ENCODE peak calls at places on chromosomes 1 and 21, in four cellular contexts. K, R, T and F are unnamed samples.

GRCh38 chr21:41947596-41948403 is 6.0 kb downstream of the C2CD2 start:
- DNase-seq in K (no peak), R (peak), T (no peak), F (no peak)

GRCh38 chr1:43329995-43330751 is 7.4 kb upstream of the MPL start:
- DNase-seq in K (peak), R (peak), T (no peak), F (peak)

GRCh38 chr21:42760977-42761751 is 107.7 kb downstream of the PDE9A start:
- DNase-seq in K (no peak), R (no peak), T (no peak), F (no peak)

GRCh38 chr1:186948542-186948941 is 119.8 kb downstream of the PLA2G4A start:
- DNase-seq in K (no peak), R (no peak), T (no peak), F (no peak)

GRCh38 chr1:19757641-19758040 is 42.1 kb downstream of the TMCO4 start:
- DNase-seq in K (no peak), R (no peak), T (no peak), F (no peak)

GRCh38 chr21:35015435-35016024 is 33.6 kb downstream of the RUNX1 start:
- DNase-seq in K (no peak), R (no peak), T (no peak), F (no peak)

GRCh38 chr1:215458084-215458483 is 109.0 kb upstream of the KCTD3 start:
- DNase-seq in K (no peak), R (peak), T (no peak), F (no peak)

GRCh38 chr21:40173833-40174232 is 306.6 kb downstream of the PCP4 start:
- DNase-seq in K (peak), R (no peak), T (no peak), F (peak)

GRCh38 chr1:2529776-2530500 is at the start of gene HES5:
- DNase-seq in K (peak), R (no peak), T (no peak), F (no peak)

GRCh38 chr1:224331326-224331725 is 1.4 kb upstream of the NVL start:
- DNase-seq in K (no peak), R (no peak), T (no peak), F (no peak)

GRCh38 chr1:204032642-204033235 is 40.2 kb upstream of the SOX13 start:
- DNase-seq in K (no peak), R (no peak), T (no peak), F (no peak)

GRCh38 chr1:241627453-241628329 is 12.5 kb downstream of the CHML start:
- DNase-seq in K (no peak), R (peak), T (no peak), F (peak)

GRCh38 chr1:227994632-227995300 is 12.0 kb upstream of the WNT3A start:
- DNase-seq in K (no peak), R (no peak), T (no peak), F (no peak)

GRCh38 chr21:43775795-43776430 is at the start of gene CSTB:
- DNase-seq in K (peak), R (peak), T (no peak), F (peak)

GRCh38 chr1:11940260-11940921 is 5.9 kb downstream of the PLOD1 start:
- DNase-seq in K (no peak), R (peak), T (no peak), F (peak)

DNA sequence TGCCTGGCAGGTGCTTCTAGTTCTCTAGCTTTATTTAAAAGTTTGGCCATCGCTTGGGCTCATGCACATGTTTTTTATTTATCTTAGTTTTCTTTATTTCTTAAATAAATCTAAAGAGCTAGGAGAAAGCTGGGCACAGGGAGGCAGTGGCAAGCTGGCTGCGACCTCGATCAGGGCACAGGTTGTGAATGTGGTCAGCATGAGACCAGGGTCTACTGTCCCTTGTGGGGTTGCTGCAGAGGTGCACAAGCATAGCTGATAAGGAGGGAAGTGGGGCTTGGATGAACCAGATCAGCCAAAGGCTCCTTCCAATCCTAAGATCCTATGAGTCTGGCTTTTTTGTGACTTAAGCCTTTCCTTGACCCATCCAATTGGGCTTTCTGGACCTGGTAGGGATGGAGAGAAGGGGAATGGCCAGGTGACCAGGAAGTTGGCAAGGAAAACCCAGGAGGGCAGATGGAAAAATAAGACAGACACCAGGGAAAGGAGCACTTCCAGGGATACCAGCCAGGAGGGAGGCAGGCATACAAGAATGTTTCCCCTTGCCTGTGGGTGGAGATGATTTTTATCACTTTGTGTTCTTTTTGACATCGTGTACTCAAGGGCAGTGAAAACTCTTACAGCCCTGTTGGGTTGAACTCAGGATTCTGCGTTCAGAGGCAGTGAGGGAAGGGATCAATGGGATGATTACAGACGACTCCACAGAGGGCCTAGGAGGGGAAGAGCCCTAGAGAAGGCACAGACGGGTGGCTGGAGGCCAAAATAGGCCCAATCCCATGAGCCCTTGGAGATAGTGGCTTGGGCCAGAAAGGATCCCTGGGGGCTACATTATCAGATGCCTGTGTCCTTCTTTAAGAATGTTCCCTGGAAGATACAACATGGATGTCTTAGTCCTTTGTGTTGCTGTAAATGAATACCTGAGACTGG is 8.5 kb downstream of the CYP4B1 start:
- DNase-seq in K (no peak), R (no peak), T (no peak), F (no peak)
- H3K4me2 ChIP-seq in K (no peak), R (no peak), T (no peak), F (no peak)

GRCh38 chr1:183685112-183685713 is 32.1 kb upstream of the APOBEC4 start:
- DNase-seq in K (peak), R (peak), T (no peak), F (peak)
- H3K27ac ChIP-seq in K (no peak), R (no peak), T (no peak), F (no peak)

GRCh38 chr1:211213702-211214101 is 45.5 kb upstream of the RCOR3 start:
- DNase-seq in K (no peak), R (no peak), T (no peak), F (no peak)
- H4K5ac ChIP-seq in K (no peak), R (no peak), T (no peak), F (no peak)

GRCh38 chr1:8663915-8664331 is 153.5 kb downstream of the RERE start:
- DNase-seq in K (no peak), R (peak), T (no peak), F (no peak)
- H3K4me2 ChIP-seq in K (no peak), R (peak), T (no peak), F (no peak)

GRCh38 chr1:85280636-85281035 is 4.2 kb upstream of the BCL10 start:
- DNase-seq in K (no peak), R (no peak), T (no peak), F (no peak)

GRCh38 chr1:85279463-85280080 is 3.1 kb upstream of the BCL10 start:
- DNase-seq in K (no peak), R (no peak), T (no peak), F (no peak)

GRCh38 chr1:85277027-85277625 is 694 bp upstream of the BCL10 start:
- DNase-seq in K (no peak), R (no peak), T (no peak), F (no peak)

GRCh38 chr1:85277802-85278201 is 1.4 kb upstream of the BCL10 start:
- DNase-seq in K (no peak), R (no peak), T (no peak), F (no peak)

DNA sequence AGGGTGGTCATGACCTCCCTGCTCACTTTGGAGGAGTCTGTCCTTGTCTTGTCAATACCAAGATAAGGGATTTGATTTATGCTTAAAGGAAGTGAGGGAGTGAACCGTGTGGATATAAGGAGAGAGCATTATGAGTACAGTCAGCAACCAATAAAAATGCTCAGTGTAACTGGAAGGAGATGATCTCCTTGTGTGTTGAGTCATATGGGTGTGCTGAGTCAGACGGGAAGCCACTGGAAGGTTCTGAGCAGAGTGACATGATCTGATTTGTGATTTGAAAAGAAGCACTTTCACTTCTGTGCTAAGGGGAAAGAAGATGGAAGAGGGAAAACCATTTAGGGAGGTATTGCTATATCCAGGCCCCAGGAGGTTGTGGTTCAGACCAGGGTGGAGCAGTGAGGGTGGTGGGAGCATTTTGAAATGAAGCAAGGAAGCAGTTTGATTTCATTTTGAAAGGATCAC is 2.5 kb upstream of the BCL10 start:
- DNase-seq in K (no peak), R (peak), T (no peak), F (peak)
- H3K27ac ChIP-seq in K (no peak), R (peak), T (no peak), F (no peak)

GRCh38 chr1:40739455-40740008 is 44.1 kb upstream of the KCNQ4 start:
- DNase-seq in K (no peak), R (peak), T (no peak), F (no peak)
- H4K5ac ChIP-seq in K (no peak), R (no peak), T (no peak), F (no peak)

DNA sequence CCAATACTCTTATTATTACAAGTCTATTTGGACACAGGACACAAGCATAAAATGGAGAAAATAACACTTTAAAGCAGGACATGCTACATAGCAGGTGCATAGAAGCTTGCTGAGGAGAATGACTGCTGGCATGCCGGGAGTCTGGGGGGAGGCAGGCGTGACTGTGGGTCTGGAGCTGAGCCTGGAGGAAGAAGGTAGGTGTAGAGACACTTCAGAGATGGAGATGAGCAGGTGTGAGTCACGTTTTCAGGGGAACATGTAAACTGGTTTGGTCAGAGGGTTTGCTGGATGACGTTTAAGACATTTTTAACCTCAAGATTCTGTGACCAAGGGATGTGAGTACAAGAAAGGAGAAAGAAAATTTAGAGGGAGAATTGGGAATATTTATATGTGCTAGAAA is 24.5 kb downstream of the OSCP1 start:
- DNase-seq in K (no peak), R (peak), T (no peak), F (no peak)
- H3K4me2 ChIP-seq in K (no peak), R (no peak), T (no peak), F (no peak)

DNA sequence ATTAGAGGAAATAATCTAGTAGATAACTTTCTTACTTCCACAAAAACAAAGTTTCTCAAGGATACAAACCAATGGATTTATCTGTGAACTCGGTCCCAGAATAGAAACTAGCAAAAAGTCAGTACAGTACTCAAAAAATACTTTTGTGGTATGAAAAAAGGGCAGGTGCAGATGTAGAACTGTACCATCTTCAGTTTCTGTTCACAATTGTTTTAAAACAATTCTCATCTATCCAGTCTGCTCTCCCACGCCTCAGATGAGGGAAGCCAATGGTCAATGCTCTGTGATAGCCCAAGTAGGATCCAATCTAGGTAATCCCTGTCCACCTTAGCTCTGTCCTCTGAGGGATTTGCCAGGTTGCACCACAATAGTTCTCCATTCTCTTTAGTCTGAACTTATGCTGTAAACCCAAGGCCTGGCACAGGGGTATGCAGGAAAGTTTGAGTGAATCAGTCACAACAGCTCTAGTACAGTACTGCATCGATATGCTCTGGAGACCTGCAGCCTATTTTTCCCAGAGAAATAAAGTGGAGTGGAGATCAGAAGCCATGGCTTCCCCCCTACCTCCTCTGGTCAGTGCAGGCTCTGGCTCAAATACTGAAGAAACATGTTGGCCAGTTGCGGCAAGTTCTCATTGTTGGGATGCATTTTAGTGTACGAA is 1.4 kb downstream of the KTI12 start:
- DNase-seq in K (no peak), R (peak), T (no peak), F (no peak)
- H3K27ac ChIP-seq in K (no peak), R (peak), T (no peak), F (no peak)

GRCh38 chr21:32977216-32977615 is 48.5 kb upstream of the OLIG2 start:
- DNase-seq in K (no peak), R (no peak), T (no peak), F (no peak)

GRCh38 chr21:32981096-32981495 is 44.6 kb upstream of the OLIG2 start:
- DNase-seq in K (no peak), R (no peak), T (no peak), F (no peak)

GRCh38 chr21:32976791-32977190 is 48.9 kb upstream of the OLIG2 start:
- DNase-seq in K (no peak), R (no peak), T (no peak), F (no peak)

GRCh38 chr21:32978346-32979270 is 47.1 kb upstream of the OLIG2 start:
- DNase-seq in K (no peak), R (no peak), T (no peak), F (no peak)

DNA sequence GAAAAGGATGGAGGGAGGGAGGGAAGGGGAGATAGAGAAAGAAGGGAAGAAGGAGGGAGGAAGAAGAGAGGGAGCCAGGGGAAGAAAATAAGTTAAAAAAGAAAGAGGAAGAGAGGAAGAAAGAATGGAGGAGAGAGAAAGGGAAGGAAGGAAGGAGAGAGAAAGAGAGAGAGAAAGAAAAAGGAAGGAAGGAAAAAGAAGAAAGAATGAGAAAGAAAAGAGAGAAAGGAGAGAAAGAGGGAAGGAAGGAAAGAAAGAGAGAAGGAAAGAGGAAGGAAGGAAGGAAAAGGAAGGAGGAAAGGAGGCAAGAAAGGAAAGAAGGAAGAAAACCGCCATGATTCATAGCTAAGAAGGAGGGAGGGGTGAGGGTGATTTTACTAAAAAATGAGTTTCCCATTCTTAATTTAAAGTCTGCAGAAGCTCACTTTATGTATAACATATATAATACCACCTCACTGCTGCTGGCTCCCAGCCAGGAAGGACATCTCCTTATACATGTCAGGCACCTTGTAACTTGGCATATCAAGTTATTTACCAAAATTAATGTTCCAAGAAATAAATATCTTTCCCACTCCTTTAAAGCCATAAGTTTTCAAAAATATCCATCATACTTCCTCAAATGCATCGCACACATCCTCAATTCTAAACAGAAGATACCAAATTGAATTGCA is 46.0 kb upstream of the OLIG2 start:
- DNase-seq in K (no peak), R (no peak), T (no peak), F (no peak)
- H4K5ac ChIP-seq in K (no peak), R (no peak), T (no peak), F (no peak)

GRCh38 chr21:20661221-20661620 is 337.0 kb upstream of the NCAM2 start:
- DNase-seq in K (no peak), R (no peak), T (no peak), F (no peak)
- H3K4me2 ChIP-seq in K (peak), R (no peak), T (peak), F (no peak)